ENCODE peak calls at places on chromosomes 2 and 18, in four cellular contexts. X is breast epithelium, C is MM.1S, L is hepatocyte. R is an unnamed sample.

GRCh38 chr2:124975658-124976057 is 950.6 kb downstream of the CNTNAP5 start:
- DNase-seq in X (no peak), C (no peak), L (no peak), R (no peak)

GRCh38 chr2:84338069-84338468 is 121.0 kb downstream of the SUCLG1 start:
- DNase-seq in X (no peak), C (no peak), L (no peak), R (no peak)

GRCh38 chr2:241109210-241110088 is 7.4 kb upstream of the MTERF4 start:
- DNase-seq in X (no peak), C (no peak), L (no peak), R (no peak)

GRCh38 chr2:84919885-84920580 is 14.6 kb downstream of the TMSB10 start:
- DNase-seq in X (no peak), C (no peak), L (peak; percentile 82), R (peak; percentile 50)

GRCh38 chr2:101960903-101961286 is 30.9 kb upstream of the IL1R2 start:
- DNase-seq in X (no peak), C (no peak), L (no peak), R (no peak)

GRCh38 chr2:120419073-120419472 is 73.1 kb downstream of the INHBB start:
- DNase-seq in X (peak; percentile 49), C (no peak), L (no peak), R (no peak)

GRCh38 chr18:10261315-10262276 is 192.8 kb upstream of the APCDD1 start:
- DNase-seq in X (no peak), C (no peak), L (no peak), R (no peak)

GRCh38 chr2:196309646-196310045 is 138.3 kb upstream of the STK17B start:
- DNase-seq in X (no peak), C (no peak), L (no peak), R (no peak)

GRCh38 chr2:164974221-164974620 is 18.9 kb upstream of the SLC38A11 start:
- DNase-seq in X (no peak), C (no peak), L (no peak), R (no peak)

GRCh38 chr18:59502222-59502898 is 143.3 kb upstream of the LMAN1 start:
- DNase-seq in X (no peak), C (no peak), L (peak; percentile 81), R (no peak)

GRCh38 chr2:203758841-203759691 is 52.6 kb downstream of the CD28 start:
- DNase-seq in X (no peak), C (no peak), L (no peak), R (no peak)

GRCh38 chr2:203759692-203760365 is 53.4 kb downstream of the CD28 start:
- DNase-seq in X (no peak), C (no peak), L (peak; percentile 23), R (no peak)

DNA sequence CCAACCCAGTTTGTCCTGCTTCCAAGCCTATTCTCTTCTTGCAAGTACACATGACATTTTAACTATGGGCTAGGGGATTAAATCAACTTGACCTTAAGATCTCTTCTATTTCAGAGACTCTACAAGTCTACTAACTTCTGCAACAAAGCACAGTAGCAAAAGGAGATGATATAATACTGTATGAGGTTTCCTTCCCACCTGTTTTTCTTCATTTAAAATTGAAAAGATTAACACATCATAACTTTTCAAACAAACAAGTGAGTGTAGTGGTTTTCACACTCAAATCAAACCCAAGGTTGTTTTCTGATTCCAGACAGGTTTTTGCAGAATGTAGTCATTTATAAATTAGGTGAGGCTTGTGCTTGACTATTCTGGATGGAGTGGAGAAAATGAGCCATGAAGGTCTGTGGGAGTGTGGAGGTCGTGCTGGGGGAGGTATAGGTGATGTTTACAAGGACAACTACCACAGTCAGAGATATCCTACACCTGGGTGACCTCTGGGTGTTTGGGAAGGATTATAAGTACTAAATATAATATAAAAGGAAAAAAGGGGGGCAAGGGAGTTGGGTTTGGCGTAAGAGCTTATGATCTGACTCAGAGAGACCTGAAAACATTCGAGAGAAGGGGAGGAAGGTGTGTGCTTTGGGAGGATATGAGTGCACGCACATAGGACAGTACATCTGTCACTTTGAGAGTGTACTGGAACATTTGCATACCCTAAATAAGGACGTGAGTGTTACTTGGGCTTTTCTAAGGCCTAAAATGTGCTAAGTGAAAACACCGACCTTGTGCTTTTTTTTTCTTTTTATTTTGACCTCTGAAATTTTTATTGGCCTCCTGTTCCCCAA is 57.2 kb downstream of the CD28 start:
- DNase-seq in X (no peak), C (no peak), L (no peak), R (no peak)
- H3K27ac ChIP-seq in X (no peak overlapping the region), C (no peak overlapping the region), L (no peak overlapping the region), R (no peak overlapping the region)

GRCh38 chr18:32701288-32701687 is 71.5 kb downstream of the KLHL14 start:
- DNase-seq in X (no peak), C (no peak), L (no peak), R (no peak)

GRCh38 chr18:32711862-32712261 is 61.0 kb downstream of the KLHL14 start:
- DNase-seq in X (no peak), C (no peak), L (no peak), R (no peak)

GRCh38 chr18:32712860-32713259 is 60.0 kb downstream of the KLHL14 start:
- DNase-seq in X (no peak), C (no peak), L (no peak), R (no peak)

GRCh38 chr18:32707586-32707985 is 65.2 kb downstream of the KLHL14 start:
- DNase-seq in X (no peak), C (no peak), L (peak; percentile 11), R (no peak)

GRCh38 chr18:32707153-32707552 is 65.7 kb downstream of the KLHL14 start:
- DNase-seq in X (peak; percentile 61), C (no peak), L (peak; percentile 6), R (no peak)
- H3K36me3 ChIP-seq in X (no peaks in the 10 kb centered on the region), C (no peaks in the 10 kb centered on the region), L (no peaks in the 10 kb centered on the region), R (no peaks in the 10 kb centered on the region)

GRCh38 chr2:47402805-47403691 is at the start of gene MSH2:
- DNase-seq in X (peak; percentile 90), C (peak; percentile 96), L (peak; percentile 92), R (peak; percentile 97)
- H3K27ac ChIP-seq in X (peak within 1 kb of the TSS; percentile 62), C (peak within 1 kb of the TSS; percentile 81), L (peak within 1 kb of the TSS; percentile 80), R (peak within 1 kb of the TSS; percentile 58)

GRCh38 chr2:178117725-178118124 is 5.5 kb downstream of the RBM45 start:
- DNase-seq in X (no peak), C (no peak), L (no peak), R (no peak)
- H3K36me3 ChIP-seq in X (no peaks in the 10 kb centered on the region), C (peaks cover 7% of the 10 kb centered on the region), L (peaks cover 4% of the 10 kb centered on the region), R (peaks cover 30% of the 10 kb centered on the region)

GRCh38 chr18:8303151-8303770 is 306.0 kb upstream of the RAB12 start:
- DNase-seq in X (no peak), C (no peak), L (no peak), R (no peak)

GRCh38 chr18:8301427-8302172 is 307.6 kb upstream of the RAB12 start:
- DNase-seq in X (no peak), C (no peak), L (peak; percentile 13), R (no peak)

GRCh38 chr18:8300749-8301148 is 308.5 kb upstream of the RAB12 start:
- DNase-seq in X (no peak), C (no peak), L (no peak), R (no peak)

GRCh38 chr18:8298186-8298585 is 311.1 kb upstream of the RAB12 start:
- DNase-seq in X (no peak), C (no peak), L (no peak), R (no peak)

GRCh38 chr18:8299054-8299708 is 310.1 kb upstream of the RAB12 start:
- DNase-seq in X (no peak), C (no peak), L (no peak), R (no peak)
- H3K27ac ChIP-seq in X (no peak overlapping the region), C (no peak overlapping the region), L (no peak overlapping the region), R (no peak overlapping the region)